ENCODE peak calls at places on chromosome 13, in nine cellular contexts. B, K, G, A, C, E, N, T and X are unnamed samples.

GRCh38 chr13:99970761-99971575 is 599 bp downstream of the ZIC5 start:
- DNase-seq in A (no peak), C (no peak), E (no peak), K (no peak), N (no peak), B (no peak), G (no peak), T (no peak), X (no peak)

GRCh38 chr13:52061587-52061986 is 37.1 kb downstream of the UTP14C start:
- DNase-seq in A (peak), G (no peak), K (no peak), C (no peak), B (no peak), N (no peak), T (no peak), E (no peak), X (no peak)

GRCh38 chr13:112062619-112063308 is 4.2 kb upstream of the SOX1 start:
- DNase-seq in A (no peak), K (no peak), T (no peak), B (no peak), C (no peak), N (no peak), G (no peak), E (no peak), X (peak)

GRCh38 chr13:60448907-60449510 is 52.0 kb downstream of the TDRD3 start:
- DNase-seq in T (no peak), A (peak), C (peak), G (no peak), E (no peak), B (no peak), K (no peak), N (no peak), X (no peak)

GRCh38 chr13:75294110-75294509 is 187.9 kb downstream of the TBC1D4 start:
- DNase-seq in C (no peak), N (no peak), A (no peak), G (no peak), E (no peak), B (no peak), T (no peak), K (no peak), X (no peak)

GRCh38 chr13:32917504-32917903 is 98.7 kb upstream of the KL start:
- DNase-seq in E (no peak), N (no peak), C (no peak), K (no peak), B (no peak), G (no peak), T (no peak), A (no peak), X (no peak)

GRCh38 chr13:88345171-88345847 is 674.1 kb downstream of the SLITRK5 start:
- DNase-seq in T (no peak), N (no peak), C (no peak), A (no peak), G (no peak), K (no peak), B (no peak), E (no peak), X (peak)

GRCh38 chr13:41978007-41978406 is 17.1 kb upstream of the VWA8 start:
- DNase-seq in A (no peak), G (no peak), B (no peak), E (no peak), N (no peak), K (no peak), C (no peak), T (no peak), X (no peak)

GRCh38 chr13:112638157-112638750 is 50.3 kb upstream of the TUBGCP3 start:
- DNase-seq in C (no peak), G (no peak), K (no peak), E (peak), A (no peak), T (no peak), N (no peak), B (no peak), X (no peak)

GRCh38 chr13:42102961-42103688 is 54.7 kb downstream of the DGKH start:
- DNase-seq in E (no peak), A (no peak), C (no peak), N (no peak), G (no peak), B (no peak), T (no peak), K (no peak), X (no peak)

GRCh38 chr13:63206431-63206830 is 1790.8 kb upstream of the PCDH20 start:
- DNase-seq in N (no peak), G (no peak), E (no peak), C (no peak), B (no peak), A (no peak), T (no peak), K (no peak), X (no peak)

GRCh38 chr13:104246955-104247354 is 1180.7 kb upstream of the SLC10A2 start:
- DNase-seq in T (no peak), A (no peak), E (no peak), K (no peak), C (no peak), B (no peak), G (no peak), N (no peak), X (no peak)

GRCh38 chr13:66218583-66218982 is 1011.6 kb downstream of the PCDH9 start:
- DNase-seq in B (no peak), N (no peak), G (no peak), E (no peak), K (no peak), A (no peak), T (no peak), C (no peak), X (no peak)

GRCh38 chr13:98133949-98134348 is 8.9 kb upstream of the FARP1 start:
- DNase-seq in K (no peak), A (no peak), C (no peak), G (no peak), E (no peak), B (no peak), N (no peak), T (no peak), X (no peak)

GRCh38 chr13:60612593-60612992 is 215.6 kb downstream of the TDRD3 start:
- DNase-seq in E (no peak), G (no peak), N (no peak), C (no peak), B (no peak), T (no peak), A (no peak), K (no peak), X (no peak)

GRCh38 chr13:37270206-37271001 is 164.9 kb upstream of the CSNK1A1L start:
- DNase-seq in K (no peak), N (no peak), T (no peak), C (no peak), B (no peak), A (no peak), G (no peak), E (no peak), X (no peak)

GRCh38 chr13:63901630-63902029 is 2486.0 kb upstream of the PCDH20 start:
- DNase-seq in A (no peak), C (no peak), N (no peak), T (no peak), B (no peak), E (no peak), K (no peak), G (no peak), X (no peak)

GRCh38 chr13:19763618-19764017 is 19.1 kb downstream of the PSPC1 start:
- DNase-seq in G (no peak), E (no peak), B (no peak), T (no peak), N (no peak), A (no peak), K (no peak), C (no peak), X (no peak)

GRCh38 chr13:22103628-22104027 is 432.8 kb downstream of the FGF9 start:
- DNase-seq in C (no peak), E (no peak), A (no peak), G (no peak), B (no peak), T (no peak), K (no peak), N (no peak), X (no peak)

GRCh38 chr13:97853550-97853949 is 99.9 kb upstream of the IPO5 start:
- DNase-seq in G (no peak), T (no peak), A (no peak), E (no peak), N (no peak), C (peak), K (no peak), B (no peak), X (no peak)

GRCh38 chr13:44393391-44393790 is 19.8 kb downstream of the SERP2 start:
- DNase-seq in K (no peak), T (no peak), E (no peak), C (no peak), N (no peak), G (no peak), A (peak), B (no peak), X (no peak)

GRCh38 chr13:112435973-112436372 is 59.8 kb downstream of the SPACA7 start:
- DNase-seq in C (no peak), G (no peak), E (no peak), N (no peak), B (no peak), T (no peak), A (no peak), K (no peak), X (no peak)

GRCh38 chr13:78806457-78806856 is 147.5 kb upstream of the OBI1 start:
- DNase-seq in N (no peak), A (no peak), G (no peak), T (no peak), K (no peak), E (no peak), B (no peak), C (no peak), X (no peak)

GRCh38 chr13:32019612-32020233 is 11.9 kb upstream of the FRY start:
- DNase-seq in K (no peak), G (peak), T (no peak), C (peak), A (no peak), E (no peak), N (peak), B (peak), X (peak)

GRCh38 chr13:87859261-87859660 is 188.1 kb downstream of the SLITRK5 start:
- DNase-seq in B (no peak), A (no peak), N (no peak), E (no peak), K (no peak), T (no peak), G (no peak), C (no peak), X (no peak)

GRCh38 chr13:37495046-37495445 is 103.5 kb downstream of the POSTN start:
- DNase-seq in T (no peak), N (no peak), E (no peak), A (no peak), G (no peak), C (no peak), B (no peak), K (no peak), X (no peak)

GRCh38 chr13:70080030-70080429 is 27.6 kb upstream of the ATXN8OS start:
- DNase-seq in C (no peak), G (no peak), A (no peak), E (no peak), T (no peak), K (no peak), N (no peak), B (no peak), X (no peak)

GRCh38 chr13:29568731-29569130 is 26.8 kb downstream of the SLC7A1 start:
- DNase-seq in B (no peak), K (no peak), T (no peak), E (no peak), A (no peak), C (no peak), N (no peak), G (no peak), X (no peak)

GRCh38 chr13:27353653-27354052 is 70.8 kb upstream of the GTF3A start:
- DNase-seq in N (no peak), T (no peak), G (no peak), K (no peak), B (no peak), E (no peak), A (no peak), C (no peak), X (no peak)

GRCh38 chr13:28557725-28558124 is 62.8 kb upstream of the FLT1 start:
- DNase-seq in K (no peak), E (no peak), N (no peak), C (no peak), B (no peak), A (no peak), T (no peak), G (no peak), X (no peak)

GRCh38 chr13:79548886-79549285 is 67.9 kb downstream of the NDFIP2 start:
- DNase-seq in C (no peak), T (no peak), G (no peak), A (no peak), E (no peak), N (no peak), K (no peak), B (no peak), X (no peak)

GRCh38 chr13:70249332-70250064 is 141.2 kb upstream of the KLHL1 start:
- DNase-seq in T (no peak), C (no peak), K (no peak), B (no peak), N (no peak), G (no peak), E (no peak), A (peak), X (no peak)

GRCh38 chr13:19864339-19865309 is 1.2 kb upstream of the ZMYM5 start:
- DNase-seq in C (peak), G (peak), N (peak), T (peak), K (peak), A (no peak), E (peak), B (peak), X (peak)

GRCh38 chr13:72290962-72291681 is 424.1 kb upstream of the DACH1 start:
- DNase-seq in T (no peak), A (peak), C (no peak), N (no peak), B (no peak), E (no peak), K (peak), G (no peak), X (no peak)

GRCh38 chr13:108214511-108215383 is 589 bp downstream of the LIG4 start:
- DNase-seq in T (no peak), A (no peak), G (no peak), E (peak), N (no peak), K (no peak), B (peak), C (no peak), X (peak)

GRCh38 chr13:50127726-50128291 is 112.6 kb downstream of the KCNRG start:
- DNase-seq in N (no peak), C (no peak), T (no peak), G (no peak), A (no peak), B (no peak), K (no peak), E (no peak), X (no peak)

GRCh38 chr13:41231025-41231677 is 32.2 kb downstream of the MTRF1 start:
- DNase-seq in C (no peak), K (no peak), B (no peak), N (no peak), T (no peak), G (no peak), A (no peak), E (no peak), X (no peak)

GRCh38 chr13:73417012-73417615 is 358.3 kb downstream of the KLF5 start:
- DNase-seq in A (no peak), G (no peak), N (no peak), E (no peak), T (no peak), B (no peak), C (no peak), K (no peak), X (no peak)

GRCh38 chr13:99816321-99816720 is 155.2 kb downstream of the ZIC5 start:
- DNase-seq in A (no peak), G (no peak), C (no peak), K (no peak), T (no peak), E (no peak), N (no peak), B (no peak), X (no peak)

GRCh38 chr13:99320693-99321481 is 13.7 kb upstream of the GPR183 start:
- DNase-seq in C (peak), B (no peak), T (peak), G (no peak), E (no peak), K (no peak), A (peak), N (no peak), X (no peak)